ENCODE peak calls at places on chromosomes 7 and 10, in four cellular contexts. One of them, this sample, is unnamed.

GRCh38 chr7:107989618-107990373 is 13.2 kb downstream of the LAMB1 start:
- DNase-seq in spleen: no peak
- DNase-seq in GM12892: no peak
- DNase-seq in HCT116: no peak
- DNase-seq in this sample: no peak

GRCh38 chr10:78849115-78849514 is 219.7 kb upstream of the ZMIZ1 start:
- DNase-seq in HCT116: no peak
- DNase-seq in GM12892: no peak
- DNase-seq in spleen: no peak
- DNase-seq in this sample: no peak

GRCh38 chr10:118763202-118763988 is 8.6 kb upstream of the CACUL1 start:
- DNase-seq in GM12892: no peak
- DNase-seq in HCT116: no peak
- DNase-seq in spleen: no peak
- DNase-seq in this sample: no peak

GRCh38 chr10:109773818-109774440 is 149.4 kb downstream of the XPNPEP1 start:
- DNase-seq in spleen: no peak
- DNase-seq in HCT116: peak
- DNase-seq in GM12892: no peak
- DNase-seq in this sample: peak

GRCh38 chr10:129258570-129258969 is 208.5 kb upstream of the MGMT start:
- DNase-seq in GM12892: no peak
- DNase-seq in HCT116: no peak
- DNase-seq in spleen: no peak
- DNase-seq in this sample: no peak

GRCh38 chr7:80244206-80244956 is 109.8 kb downstream of the GNAI1 start:
- DNase-seq in HCT116: no peak
- DNase-seq in spleen: no peak
- DNase-seq in GM12892: no peak
- DNase-seq in this sample: no peak

GRCh38 chr7:67453981-67454380 is 457.3 kb downstream of the TYW1 start:
- DNase-seq in GM12892: no peak
- DNase-seq in HCT116: no peak
- DNase-seq in spleen: no peak
- DNase-seq in this sample: peak

GRCh38 chr10:33037726-33038125 is 79.7 kb upstream of the ITGB1 start:
- DNase-seq in GM12892: no peak
- DNase-seq in HCT116: no peak
- DNase-seq in spleen: no peak
- DNase-seq in this sample: no peak

GRCh38 chr7:16026253-16027020 is 340.0 kb upstream of the MEOX2 start:
- DNase-seq in spleen: no peak
- DNase-seq in GM12892: no peak
- DNase-seq in HCT116: no peak
- DNase-seq in this sample: no peak

GRCh38 chr10:79241629-79241989 is 105.7 kb upstream of the PPIF start:
- DNase-seq in GM12892: no peak
- DNase-seq in HCT116: no peak
- DNase-seq in spleen: no peak
- DNase-seq in this sample: no peak

GRCh38 chr7:45984386-45985295 is 63.6 kb upstream of the IGFBP3 start:
- DNase-seq in spleen: no peak
- DNase-seq in GM12892: no peak
- DNase-seq in HCT116: no peak
- DNase-seq in this sample: no peak

GRCh38 chr10:43897765-43898419 is 249.2 kb upstream of the ZNF32 start:
- DNase-seq in HCT116: no peak
- DNase-seq in GM12892: no peak
- DNase-seq in spleen: no peak
- DNase-seq in this sample: no peak

GRCh38 chr7:94620703-94621118 is 35.2 kb downstream of the SGCE start:
- DNase-seq in HCT116: peak
- DNase-seq in spleen: peak
- DNase-seq in GM12892: peak
- DNase-seq in this sample: peak

GRCh38 chr10:71342850-71343773 is 24.1 kb downstream of the SLC29A3 start:
- DNase-seq in HCT116: no peak
- DNase-seq in spleen: no peak
- DNase-seq in GM12892: no peak
- DNase-seq in this sample: peak

GRCh38 chr7:46522354-46522906 is 601.4 kb upstream of the IGFBP3 start:
- DNase-seq in spleen: no peak
- DNase-seq in GM12892: no peak
- DNase-seq in HCT116: no peak
- DNase-seq in this sample: no peak

GRCh38 chr10:17046989-17047388 is 82.6 kb downstream of the CUBN start:
- DNase-seq in GM12892: no peak
- DNase-seq in HCT116: no peak
- DNase-seq in spleen: no peak
- DNase-seq in this sample: no peak

GRCh38 chr7:132004528-132004927 is 448.1 kb upstream of the PODXL start:
- DNase-seq in spleen: no peak
- DNase-seq in GM12892: no peak
- DNase-seq in HCT116: no peak
- DNase-seq in this sample: no peak

GRCh38 chr10:79202188-79203013 is 133.6 kb downstream of the ZMIZ1 start:
- DNase-seq in GM12892: peak
- DNase-seq in spleen: peak
- DNase-seq in HCT116: no peak
- DNase-seq in this sample: peak

GRCh38 chr7:106376026-106376799 is 91.4 kb upstream of the NAMPT start:
- DNase-seq in HCT116: no peak
- DNase-seq in GM12892: no peak
- DNase-seq in spleen: no peak
- DNase-seq in this sample: no peak

GRCh38 chr7:156848979-156849378 is 44.0 kb downstream of the LMBR1 start:
- DNase-seq in HCT116: no peak
- DNase-seq in GM12892: no peak
- DNase-seq in spleen: no peak
- DNase-seq in this sample: no peak

GRCh38 chr10:86693721-86694369 is 25.5 kb downstream of the LDB3 start:
- DNase-seq in HCT116: no peak
- DNase-seq in spleen: no peak
- DNase-seq in GM12892: no peak
- DNase-seq in this sample: peak

GRCh38 chr7:113710310-113711106 is 208.3 kb downstream of the PPP1R3A start:
- DNase-seq in GM12892: peak
- DNase-seq in spleen: no peak
- DNase-seq in HCT116: peak
- DNase-seq in this sample: peak

GRCh38 chr7:30870821-30871518 is 40.7 kb upstream of the AQP1 start:
- DNase-seq in GM12892: no peak
- DNase-seq in HCT116: no peak
- DNase-seq in spleen: no peak
- DNase-seq in this sample: no peak

GRCh38 chr7:55109384-55110167 is 90.8 kb downstream of the EGFR start:
- DNase-seq in GM12892: no peak
- DNase-seq in HCT116: peak
- DNase-seq in spleen: no peak
- DNase-seq in this sample: no peak

GRCh38 chr10:14659626-14660196 is 115.0 kb downstream of the FAM107B start:
- DNase-seq in spleen: peak
- DNase-seq in HCT116: no peak
- DNase-seq in GM12892: peak
- DNase-seq in this sample: no peak

GRCh38 chr7:27192546-27193334 is 7.2 kb downstream of the HOXA13 start:
- DNase-seq in GM12892: no peak
- DNase-seq in HCT116: no peak
- DNase-seq in spleen: peak
- DNase-seq in this sample: no peak

GRCh38 chr7:40881405-40881926 is 746.7 kb downstream of the SUGCT start:
- DNase-seq in HCT116: no peak
- DNase-seq in spleen: no peak
- DNase-seq in GM12892: no peak
- DNase-seq in this sample: no peak

GRCh38 chr10:77090381-77091356 is 546.9 kb downstream of the KCNMA1 start:
- DNase-seq in spleen: no peak
- DNase-seq in HCT116: no peak
- DNase-seq in GM12892: no peak
- DNase-seq in this sample: no peak

GRCh38 chr7:98138679-98139078 is 32.0 kb downstream of the LMTK2 start:
- DNase-seq in spleen: no peak
- DNase-seq in GM12892: no peak
- DNase-seq in HCT116: no peak
- DNase-seq in this sample: no peak

GRCh38 chr7:111960909-111961440 is 245.2 kb downstream of the DOCK4 start:
- DNase-seq in spleen: no peak
- DNase-seq in HCT116: no peak
- DNase-seq in GM12892: no peak
- DNase-seq in this sample: no peak

GRCh38 chr10:130749911-130750310 is 561.6 kb downstream of the TCERG1L start:
- DNase-seq in HCT116: no peak
- DNase-seq in spleen: peak
- DNase-seq in GM12892: no peak
- DNase-seq in this sample: no peak

GRCh38 chr7:51123322-51124021 is 193.1 kb downstream of the COBL start:
- DNase-seq in HCT116: peak
- DNase-seq in GM12892: no peak
- DNase-seq in spleen: no peak
- DNase-seq in this sample: no peak

GRCh38 chr7:14954035-14954434 is 51.5 kb upstream of the DGKB start:
- DNase-seq in HCT116: no peak
- DNase-seq in spleen: no peak
- DNase-seq in GM12892: no peak
- DNase-seq in this sample: no peak

GRCh38 chr7:127504715-127505114 is 80.7 kb downstream of the GCC1 start:
- DNase-seq in HCT116: no peak
- DNase-seq in GM12892: no peak
- DNase-seq in spleen: no peak
- DNase-seq in this sample: peak

GRCh38 chr7:134778941-134779740 is at the start of gene CALD1:
- DNase-seq in spleen: no peak
- DNase-seq in HCT116: peak
- DNase-seq in GM12892: no peak
- DNase-seq in this sample: no peak

GRCh38 chr10:119654540-119654939 is 3.4 kb downstream of the BAG3 start:
- DNase-seq in spleen: no peak
- DNase-seq in HCT116: no peak
- DNase-seq in GM12892: no peak
- DNase-seq in this sample: no peak

GRCh38 chr10:60977161-60978128 is 33.5 kb upstream of the RHOBTB1 start:
- DNase-seq in HCT116: no peak
- DNase-seq in spleen: no peak
- DNase-seq in GM12892: no peak
- DNase-seq in this sample: peak

DNA sequence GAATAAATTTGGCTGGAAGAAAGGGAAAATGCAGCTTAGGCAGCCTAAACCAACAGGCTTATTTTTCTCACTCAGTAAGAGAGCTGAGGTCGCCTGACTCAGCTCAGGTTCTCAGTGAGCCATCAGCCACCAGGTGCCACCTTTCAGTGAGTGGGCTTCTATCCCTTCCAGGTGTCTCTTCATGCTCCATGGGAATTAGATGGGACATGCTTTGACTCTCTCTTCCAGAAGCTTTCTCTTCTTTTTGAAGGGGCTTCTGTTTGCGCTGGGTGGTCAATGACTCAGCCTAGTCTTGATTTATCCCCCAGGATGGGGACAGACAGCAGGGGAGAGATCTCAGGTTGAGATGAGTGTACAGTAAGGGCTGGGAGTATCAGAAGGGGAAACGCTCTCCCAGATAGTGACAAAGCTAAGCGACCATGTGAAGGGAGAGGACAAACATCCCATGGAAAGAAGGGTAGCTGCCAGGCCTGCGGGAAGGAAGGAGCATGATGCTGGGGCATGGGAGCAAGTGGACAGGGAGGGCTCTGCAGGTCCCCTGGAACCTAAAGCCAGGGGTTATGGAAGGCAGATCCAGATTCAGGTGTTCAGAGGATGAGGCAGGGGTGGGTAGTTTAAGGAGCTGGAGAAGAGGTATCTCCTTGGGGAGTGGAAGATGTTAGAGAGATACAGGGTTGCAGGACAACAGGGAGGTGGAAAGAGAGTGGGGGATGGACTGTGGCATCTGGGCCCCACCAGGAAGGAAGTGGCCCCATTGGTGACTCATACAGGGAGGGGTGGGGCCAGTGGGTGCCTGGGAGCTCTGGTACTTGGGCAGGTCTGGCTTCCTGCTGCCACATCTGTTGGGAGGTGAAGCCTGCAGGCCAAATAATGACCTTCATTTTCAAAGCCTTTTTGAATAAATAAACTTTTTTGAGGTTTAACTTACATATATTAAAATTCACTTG is 32.5 kb downstream of the OGDH start:
- DNase-seq in GM12892: peak
- DNase-seq in spleen: peak
- DNase-seq in HCT116: peak
- DNase-seq in this sample: peak
- TF ChIP-seq POLR2A in GM12892: peak
- TF ChIP-seq POLR2A in spleen: no peak
- TF ChIP-seq POLR2A in HCT116: peak
- TF ChIP-seq POLR2A in this sample: peak

GRCh38 chr7:96321041-96321669 is 743 bp downstream of the SLC25A13 start:
- DNase-seq in spleen: peak
- DNase-seq in GM12892: no peak
- DNase-seq in HCT116: peak
- DNase-seq in this sample: peak
- TF ChIP-seq POLR2A in spleen: no peak
- TF ChIP-seq POLR2A in GM12892: peak
- TF ChIP-seq POLR2A in HCT116: peak
- TF ChIP-seq POLR2A in this sample: no peak

GRCh38 chr7:1081931-1082401 is 5.9 kb upstream of the GPER1 start:
- DNase-seq in HCT116: no peak
- DNase-seq in spleen: no peak
- DNase-seq in GM12892: no peak
- DNase-seq in this sample: no peak

GRCh38 chr7:1079546-1079945 is 8.4 kb upstream of the GPER1 start:
- DNase-seq in GM12892: no peak
- DNase-seq in spleen: no peak
- DNase-seq in HCT116: no peak
- DNase-seq in this sample: no peak

GRCh38 chr7:1080918-1081255 is 7.0 kb upstream of the GPER1 start:
- DNase-seq in GM12892: no peak
- DNase-seq in HCT116: no peak
- DNase-seq in spleen: no peak
- DNase-seq in this sample: no peak

GRCh38 chr7:1080251-1080917 is 7.5 kb upstream of the GPER1 start:
- DNase-seq in GM12892: no peak
- DNase-seq in spleen: no peak
- DNase-seq in HCT116: no peak
- DNase-seq in this sample: no peak

DNA sequence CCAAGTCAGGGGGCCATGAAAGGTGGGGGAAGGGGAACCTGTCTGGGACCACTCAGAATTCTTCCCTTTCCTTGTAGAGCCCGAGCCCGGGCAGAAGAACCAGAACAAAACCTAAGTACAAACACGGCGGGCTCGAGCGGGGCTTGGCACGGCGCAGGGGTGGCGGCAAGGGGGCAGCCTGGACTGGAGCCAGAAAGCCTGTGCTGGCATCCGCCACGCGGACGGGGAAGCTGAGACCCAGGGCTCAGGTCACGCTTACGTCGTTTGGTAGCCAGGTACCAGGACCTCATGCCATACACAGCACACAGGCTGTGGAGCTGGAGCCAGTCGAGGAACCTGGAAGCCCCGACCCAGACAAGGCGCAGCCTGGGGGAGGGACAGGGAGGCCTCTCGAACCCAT is 6.6 kb upstream of the GPER1 start:
- DNase-seq in spleen: no peak
- DNase-seq in GM12892: no peak
- DNase-seq in HCT116: no peak
- DNase-seq in this sample: no peak
- TF ChIP-seq POLR2A in spleen: no peak
- TF ChIP-seq POLR2A in GM12892: no peak
- TF ChIP-seq POLR2A in HCT116: no peak
- TF ChIP-seq POLR2A in this sample: no peak

GRCh38 chr10:123135415-123136141 is at the start of gene HMX3:
- DNase-seq in GM12892: peak
- DNase-seq in HCT116: no peak
- DNase-seq in spleen: no peak
- DNase-seq in this sample: peak
- TF ChIP-seq POLR2A in GM12892: peak
- TF ChIP-seq POLR2A in HCT116: no peak
- TF ChIP-seq POLR2A in spleen: no peak
- TF ChIP-seq POLR2A in this sample: no peak